ENCODE peak calls at places on chromosomes 11 and 22, in four cellular contexts. G, Q, A and R are unnamed samples.
A peak's percentile ranks its signal among the peaks of the same experiment; 100 is the strongest.

GRCh38 chr11:131696584-131697120 is 326.2 kb downstream of the NTM start:
- DNase-seq in G (no peak), Q (no peak), A (no peak), R (no peak)

GRCh38 chr22:26124991-26125725 is 44.1 kb upstream of the SEZ6L start:
- DNase-seq in G (no peak), Q (no peak), A (no peak), R (no peak)

GRCh38 chr11:134474070-134474860 is 62.2 kb upstream of the B3GAT1 start:
- DNase-seq in G (no peak), Q (no peak), A (no peak), R (no peak)

GRCh38 chr22:29290061-29290460 is 16.4 kb upstream of the GAS2L1 start:
- DNase-seq in G (no peak), Q (no peak), A (no peak), R (no peak)

GRCh38 chr11:118078972-118079411 is 2.1 kb downstream of the TMPRSS4 start:
- DNase-seq in G (no peak), Q (no peak), A (no peak), R (no peak)

GRCh38 chr22:27195104-27195503 is 537.7 kb downstream of the MIAT start:
- DNase-seq in G (no peak), Q (no peak), A (peak; percentile 89), R (no peak)

GRCh38 chr22:26887916-26888315 is 230.5 kb downstream of the MIAT start:
- DNase-seq in G (no peak), Q (no peak), A (no peak), R (no peak)

GRCh38 chr22:17191163-17191562 is 28.1 kb downstream of the ADA2 start:
- DNase-seq in G (peak; percentile 76), Q (no peak), A (no peak), R (no peak)

GRCh38 chr11:75023446-75024067 is 34.8 kb downstream of the NEU3 start:
- DNase-seq in G (no peak), Q (no peak), A (no peak), R (no peak)

GRCh38 chr11:114026355-114026754 is 33.2 kb upstream of the ZBTB16 start:
- DNase-seq in G (no peak), Q (no peak), A (no peak), R (no peak)

GRCh38 chr11:96238563-96239166 is 104.3 kb downstream of the MAML2 start:
- DNase-seq in G (peak; percentile 26), Q (no peak), A (no peak), R (no peak)

GRCh38 chr11:110891411-110891810 is 179.2 kb upstream of the ARHGAP20 start:
- DNase-seq in G (no peak), Q (no peak), A (no peak), R (no peak)

GRCh38 chr22:23862103-23862502 is 4.4 kb downstream of the SLC2A11 start:
- DNase-seq in G (peak; percentile 33), Q (no peak), A (no peak), R (no peak)

GRCh38 chr11:96035031-96035743 is 111.3 kb upstream of the MTMR2 start:
- DNase-seq in G (no peak), Q (no peak), A (no peak), R (no peak)

GRCh38 chr11:122700676-122701075 is 45.2 kb downstream of the UBASH3B start:
- DNase-seq in G (no peak), Q (no peak), A (no peak), R (no peak)

GRCh38 chr11:95863486-95864140 is 60.3 kb downstream of the MTMR2 start:
- DNase-seq in G (peak; percentile 48), Q (no peak), A (no peak), R (no peak)

GRCh38 chr11:19428206-19429001 is 187.7 kb upstream of the E2F8 start:
- DNase-seq in G (no peak), Q (no peak), A (no peak), R (no peak)

GRCh38 chr11:56333156-56333555 is 12.7 kb upstream of the OR8K1 start:
- DNase-seq in G (no peak), Q (no peak), A (no peak), R (no peak)

GRCh38 chr11:32173435-32173834 is 82.6 kb downstream of the RCN1 start:
- DNase-seq in G (peak; percentile 25), Q (no peak), A (peak; percentile 76), R (no peak)

GRCh38 chr11:70637949-70638598 is 239.7 kb downstream of the CTTN start:
- DNase-seq in G (no peak), Q (no peak), A (no peak), R (no peak)

GRCh38 chr11:19458231-19458630 is 217.5 kb upstream of the E2F8 start:
- DNase-seq in G (no peak), Q (no peak), A (no peak), R (no peak)

GRCh38 chr11:34855021-34855753 is 61.0 kb downstream of the APIP start:
- DNase-seq in G (no peak), Q (no peak), A (no peak), R (no peak)

GRCh38 chr11:40280161-40281054 is 1179.0 kb downstream of the LRRC4C start:
- DNase-seq in G (no peak), Q (no peak), A (peak; percentile 86), R (no peak)

GRCh38 chr11:74367881-74368280 is 30.4 kb downstream of the PGM2L1 start:
- DNase-seq in G (no peak), Q (no peak), A (no peak), R (no peak)

GRCh38 chr22:21624120-21624879 is 5.5 kb downstream of the YDJC start:
- DNase-seq in G (no peak), Q (no peak), A (peak; percentile 72), R (no peak)

GRCh38 chr11:18203723-18204122 is 31.1 kb downstream of the MRGPRX4 start:
- DNase-seq in G (no peak), Q (no peak), A (no peak), R (no peak)

GRCh38 chr11:8709002-8709672 is 26.5 kb downstream of the RPL27A start:
- DNase-seq in G (peak; percentile 78), Q (no peak), A (peak; percentile 97), R (peak; percentile 79)

GRCh38 chr11:116925050-116925449 is 87.6 kb upstream of the APOA1 start:
- DNase-seq in G (no peak), Q (no peak), A (no peak), R (no peak)

GRCh38 chr11:250740-251299 is 14.0 kb downstream of the PSMD13 start:
- DNase-seq in G (no peak), Q (no peak), A (peak; percentile 76), R (no peak)

DNA sequence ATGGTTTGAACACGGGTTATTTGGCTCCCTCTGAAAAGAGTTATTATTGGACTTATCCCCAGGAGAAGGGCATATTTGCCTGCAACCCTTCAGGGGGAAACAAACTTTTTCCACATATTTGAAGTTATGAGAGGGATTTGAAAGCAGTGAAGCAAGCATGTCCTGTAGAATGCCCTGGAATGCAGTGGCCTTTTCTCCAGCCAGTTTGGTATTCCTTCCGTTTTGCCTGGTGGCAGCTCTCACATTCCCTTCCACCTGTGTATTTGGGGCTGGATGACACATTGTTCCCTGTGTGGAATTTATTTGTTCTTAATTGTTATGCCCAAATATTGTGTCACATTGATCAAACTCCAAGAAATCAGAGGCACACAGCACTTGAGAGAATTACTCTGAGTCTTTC is 59.0 kb downstream of the OSBP2 start:
- DNase-seq in G (no peak), Q (no peak), A (no peak), R (no peak)
- H3K27ac ChIP-seq in G (no peak overlapping the region), Q (no peak overlapping the region), A (no peak overlapping the region), R (no peak overlapping the region)

DNA sequence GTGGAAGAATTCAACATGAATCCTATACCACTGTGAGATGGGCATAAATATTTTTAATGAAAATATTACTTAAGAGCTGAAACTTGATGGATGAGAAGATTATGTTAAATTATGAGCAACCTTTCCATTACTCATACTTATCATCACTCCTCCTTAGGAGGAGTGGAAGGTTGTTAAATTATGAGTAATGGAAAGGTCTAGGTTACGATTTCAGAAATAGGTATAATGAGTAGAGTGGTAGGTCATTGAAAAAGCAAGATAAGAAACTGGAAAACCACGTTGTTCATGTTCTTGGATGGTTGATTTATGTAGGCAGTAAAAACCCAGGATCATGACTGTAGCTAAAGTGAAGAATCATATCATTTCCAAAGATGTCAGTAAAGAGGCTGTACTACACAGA is 973.2 kb upstream of the RAG2 start:
- DNase-seq in G (no peak), Q (no peak), A (no peak), R (no peak)
- H3K9me3 ChIP-seq in G (no peaks in the 10 kb centered on the region), Q (no peaks in the 10 kb centered on the region), A (no peaks in the 10 kb centered on the region), R (no peaks in the 10 kb centered on the region)

GRCh38 chr11:17014321-17014773 is at the start of gene PLEKHA7:
- DNase-seq in G (no peak), Q (no peak), A (peak; percentile 49), R (no peak)

GRCh38 chr11:17010851-17011420 is 3.3 kb downstream of the PLEKHA7 start:
- DNase-seq in G (no peak), Q (no peak), A (no peak), R (no peak)

GRCh38 chr11:17012179-17012578 is 2.0 kb downstream of the PLEKHA7 start:
- DNase-seq in G (no peak), Q (no peak), A (no peak), R (no peak)

GRCh38 chr11:17013548-17014320 is 480 bp downstream of the PLEKHA7 start:
- DNase-seq in G (no peak), Q (no peak), A (peak; percentile 57), R (no peak)

DNA sequence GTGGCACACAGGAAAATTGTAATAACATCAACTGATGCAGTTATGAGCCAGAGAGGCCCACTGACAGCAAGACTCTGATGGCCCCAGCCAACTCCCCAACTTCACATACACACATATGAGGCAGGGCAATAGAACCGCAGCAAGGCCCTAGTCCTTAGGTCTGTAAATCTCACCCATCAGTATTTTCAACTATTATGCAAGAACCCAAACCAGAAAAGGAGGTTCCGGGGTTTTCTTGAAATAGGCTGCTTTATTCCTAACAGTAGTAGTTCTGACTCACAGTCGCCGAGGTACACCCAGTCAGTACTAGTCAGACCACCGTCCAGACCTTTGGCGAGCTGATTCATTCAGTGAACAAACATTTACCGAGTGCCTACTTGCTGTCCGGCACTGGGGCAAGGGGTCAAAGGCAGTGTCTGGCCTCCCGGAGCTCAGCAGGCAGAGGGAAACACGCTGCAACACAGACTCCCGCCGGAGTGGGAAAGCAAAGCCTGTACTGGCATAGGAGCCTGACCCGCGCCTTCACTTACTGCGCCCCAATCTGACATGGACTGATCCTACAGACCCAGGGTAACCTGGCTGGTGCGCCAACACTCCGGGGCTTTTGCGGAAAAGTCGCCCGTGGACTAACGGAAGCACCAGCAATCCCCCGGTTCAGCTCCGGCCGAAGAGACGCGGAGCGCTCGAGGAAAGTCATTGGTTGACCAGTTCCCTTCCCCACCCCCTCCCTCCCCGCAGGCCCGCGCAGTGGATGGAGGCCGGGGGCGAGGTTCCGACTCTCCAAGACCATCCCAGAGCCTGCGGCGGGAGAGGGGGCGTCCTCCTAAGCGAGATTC is 1.3 kb downstream of the PLEKHA7 start:
- DNase-seq in G (no peak), Q (no peak), A (peak; percentile 80), R (no peak)
- H3K27ac ChIP-seq in G (no peak overlapping the region), Q (peak overlapping the region; percentile 85), A (peak overlapping the region; percentile 14), R (peak overlapping the region; percentile 38)

DNA sequence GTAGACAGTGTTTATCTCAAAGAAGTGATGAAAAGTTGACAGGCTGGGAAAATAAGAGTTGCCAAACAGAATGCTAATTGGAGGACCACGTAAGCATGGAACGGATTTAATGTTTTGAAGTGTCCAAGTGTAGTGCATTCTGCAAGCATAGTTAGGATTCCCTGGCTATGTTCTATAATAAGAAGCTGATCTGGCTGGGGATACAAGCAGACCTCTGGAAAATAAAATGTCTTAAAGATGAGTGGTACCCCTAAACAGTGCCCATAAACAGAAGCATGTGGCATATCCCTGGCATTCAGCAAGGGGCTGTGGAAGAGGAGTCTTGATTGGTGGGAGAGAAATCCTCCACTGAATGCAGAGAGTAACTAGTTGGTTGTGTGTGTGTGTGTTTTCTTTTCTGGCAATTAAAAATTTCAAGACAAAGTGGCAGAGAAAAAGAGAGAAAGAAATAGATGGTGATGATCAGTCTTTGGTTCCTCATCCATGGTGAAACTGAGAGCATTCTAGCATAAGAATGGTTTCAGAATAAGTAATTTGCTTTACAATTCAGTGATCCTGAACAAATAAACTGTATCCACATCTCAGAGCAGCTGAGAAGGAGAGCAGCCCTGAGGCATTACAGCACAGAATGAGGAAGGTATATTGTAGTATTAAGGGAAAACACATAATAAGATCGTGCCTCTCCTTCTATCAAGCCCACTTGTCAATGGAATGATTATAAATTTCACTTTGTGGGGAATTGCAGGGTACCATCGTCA is 17.2 kb downstream of the LUZP2 start:
- DNase-seq in G (no peak), Q (no peak), A (no peak), R (no peak)
- H3K9me3 ChIP-seq in G (no peaks in the 10 kb centered on the region), Q (no peaks in the 10 kb centered on the region), A (no peaks in the 10 kb centered on the region), R (no peaks in the 10 kb centered on the region)